ENCODE peak calls at places on chromosomes 7 and 10, in eight cellular contexts. Z is OCI-LY7, E is skeletal muscle cell, C is trophoblast cell, T is heart right ventricle, W is aorta, A is adrenal gland, B is dorsolateral prefrontal cortex. O is an unnamed sample.

GRCh38 chr10:102196893-102197292 is 29.2 kb upstream of the ELOVL3 start:
- DNase-seq in B (no peak), W (no peak), Z (no peak), A (no peak), C (no peak), E (no peak), T (no peak), O (no peak)

GRCh38 chr10:68684413-68684812 is 36.6 kb upstream of the CCAR1 start:
- DNase-seq in C (no peak), W (no peak), Z (no peak), E (no peak), B (no peak), T (no peak), A (no peak), O (no peak)

GRCh38 chr7:134565643-134566136 is 16.8 kb downstream of the AKR1B15 start:
- DNase-seq in W (no peak), B (no peak), T (no peak), E (peak; percentile 45), A (no peak), Z (no peak), C (peak; percentile 54), O (peak; percentile 60)

GRCh38 chr10:132132391-132132841 is 54.3 kb upstream of the DPYSL4 start:
- DNase-seq in A (no peak), W (peak; percentile 57), C (no peak), E (no peak), B (peak; percentile 54), T (peak; percentile 8), Z (no peak), O (no peak)

GRCh38 chr7:100826546-100827329 is 585 bp downstream of the EPHB4 start:
- DNase-seq in T (no peak), E (no peak), C (no peak), A (peak; percentile 48), W (no peak), B (no peak), Z (no peak), O (no peak)

GRCh38 chr7:6271091-6271658 is 1.2 kb downstream of the CYTH3 start:
- DNase-seq in E (no peak), C (no peak), T (peak; percentile 56), Z (no peak), W (peak; percentile 87), A (peak; percentile 37), B (peak; percentile 72), O (peak; percentile 52)

GRCh38 chr10:17685227-17685840 is 41.4 kb downstream of the STAM start:
- DNase-seq in T (no peak), C (no peak), A (no peak), B (no peak), W (no peak), E (no peak), Z (no peak), O (no peak)

GRCh38 chr7:16816820-16817219 is 12.0 kb upstream of the AGR2 start:
- DNase-seq in A (no peak), T (no peak), Z (no peak), C (no peak), E (no peak), W (no peak), B (no peak), O (no peak)

GRCh38 chr7:100818366-100818765 is 9.0 kb downstream of the EPHB4 start:
- DNase-seq in W (no peak), A (no peak), C (no peak), T (no peak), Z (no peak), E (no peak), B (no peak), O (no peak)

DNA sequence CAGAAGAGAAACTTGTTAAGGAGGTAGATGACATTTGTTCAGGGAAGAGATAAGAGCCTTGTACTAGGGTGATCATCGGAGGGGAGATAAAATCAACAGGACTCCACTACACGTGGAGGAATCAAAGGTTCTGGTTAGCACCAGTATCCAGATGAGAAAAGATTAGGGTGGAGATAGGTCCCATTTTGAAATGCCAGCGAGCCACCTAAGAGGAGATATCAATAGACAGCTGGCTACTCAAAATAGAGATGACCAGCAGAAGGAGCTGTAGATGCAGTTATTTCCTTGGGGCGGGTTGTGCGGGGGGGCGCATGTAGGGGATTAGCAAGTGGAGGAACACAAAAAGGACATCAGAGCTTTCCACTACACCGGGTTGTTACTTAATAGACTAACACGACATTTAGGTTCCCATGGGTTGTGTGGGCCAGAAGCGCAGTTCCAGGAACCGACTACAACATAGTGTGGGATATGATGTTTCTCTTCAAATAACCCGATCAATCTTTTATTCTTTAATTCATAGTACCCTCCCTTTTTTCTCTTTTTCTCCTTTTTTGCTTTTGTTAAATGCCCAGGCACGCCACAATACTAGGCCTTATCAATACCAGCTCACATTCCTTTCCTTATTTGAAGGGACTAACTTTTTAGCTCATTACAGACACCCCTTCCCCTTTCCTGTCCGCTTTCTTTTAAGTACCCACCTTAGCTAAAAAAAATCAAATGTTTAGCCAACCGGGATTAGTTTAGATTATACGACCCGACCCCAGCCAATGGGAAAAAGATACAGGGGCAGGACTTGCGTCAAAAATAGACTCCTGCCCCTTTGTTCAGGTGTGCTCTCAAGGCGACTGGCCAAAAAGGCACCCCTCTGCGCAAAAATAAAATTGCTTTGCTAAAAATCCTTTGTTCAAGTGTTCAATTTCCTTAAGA is 2.0 kb upstream of the KIF11 start:
- DNase-seq in A (peak; percentile 33), B (peak; percentile 19), C (no peak), E (no peak), T (peak; percentile 31), W (no peak), Z (peak; percentile 75), O (peak; percentile 85)
- H3K4me3 ChIP-seq in A (peak overlapping the region; percentile 64), B (peak overlapping the region; percentile 77), C (no peak overlapping the region), E (peak overlapping the region; percentile 81), T (no peak overlapping the region), W (no peak overlapping the region), Z (peak overlapping the region; percentile 96), O (peak overlapping the region; percentile 84)

GRCh38 chr10:127736915-127737562 is at the start of gene FOXI2:
- DNase-seq in B (no peak), C (no peak), W (no peak), T (no peak), Z (no peak), A (no peak), E (no peak), O (no peak)
- H3K4me3 ChIP-seq in B (peak within 1 kb of the TSS; percentile 52), C (peak within 1 kb of the TSS; percentile 10), W (no peak within 1 kb of the TSS), T (no peak within 1 kb of the TSS), Z (no peak within 1 kb of the TSS), A (no peak within 1 kb of the TSS), E (no peak within 1 kb of the TSS), O (no peak within 1 kb of the TSS)

GRCh38 chr7:1925973-1926907 is 256.2 kb downstream of the ELFN1 start:
- DNase-seq in B (no peak), C (no peak), E (no peak), T (no peak), W (no peak), Z (no peak), A (no peak), O (no peak)

GRCh38 chr7:1924185-1924817 is 254.2 kb downstream of the ELFN1 start:
- DNase-seq in Z (no peak), W (no peak), T (no peak), E (peak; percentile 67), A (no peak), B (no peak), C (no peak), O (peak; percentile 15)

GRCh38 chr7:1923409-1924053 is 253.5 kb downstream of the ELFN1 start:
- DNase-seq in Z (no peak), T (peak; percentile 9), A (no peak), W (no peak), C (no peak), B (no peak), E (no peak), O (no peak)

GRCh38 chr7:1926908-1927306 is 256.8 kb downstream of the ELFN1 start:
- DNase-seq in E (no peak), Z (peak; percentile 23), C (no peak), W (no peak), A (no peak), T (no peak), B (no peak), O (no peak)

GRCh38 chr7:1925349-1925748 is 255.3 kb downstream of the ELFN1 start:
- DNase-seq in W (no peak), T (peak; percentile 5), C (no peak), A (no peak), E (no peak), B (no peak), Z (no peak), O (no peak)
- H3K4me3 ChIP-seq in W (no peak overlapping the region), T (no peak overlapping the region), C (no peak overlapping the region), A (no peak overlapping the region), E (no peak overlapping the region), B (no peak overlapping the region), Z (no peak overlapping the region), O (no peak overlapping the region)

DNA sequence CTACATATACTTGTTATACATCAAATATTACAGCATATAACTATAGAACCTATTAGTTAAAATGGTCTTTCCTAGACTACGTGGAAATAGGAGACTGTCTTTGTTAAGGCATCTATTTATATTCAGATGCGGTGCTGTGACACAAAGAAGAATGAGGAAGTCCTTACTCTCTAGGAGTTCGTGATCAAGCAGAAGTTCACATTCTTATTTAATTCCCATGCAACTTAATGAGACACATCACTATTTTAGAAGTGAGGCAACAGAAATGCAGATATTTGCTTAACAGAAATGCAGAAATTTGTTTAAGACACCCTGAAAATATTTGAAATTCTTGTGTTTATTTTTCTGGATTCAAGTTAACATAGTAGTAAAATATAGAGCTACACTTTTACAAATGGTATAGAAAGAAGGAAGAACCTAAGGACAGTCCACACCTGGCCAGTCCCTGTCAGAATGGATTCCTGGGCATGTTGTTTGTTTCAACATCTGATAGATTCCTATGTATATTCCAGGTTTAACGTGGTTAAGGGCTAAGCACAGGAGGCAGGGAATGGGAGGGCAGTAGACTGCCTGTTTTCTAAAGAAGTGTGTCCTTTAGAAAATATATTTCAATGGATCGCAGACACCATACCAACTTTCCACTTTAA is 70.6 kb upstream of the NXPH1 start:
- DNase-seq in E (no peak), A (no peak), Z (no peak), W (no peak), T (no peak), C (no peak), B (no peak), O (no peak)
- H3K4me3 ChIP-seq in E (no peak overlapping the region), A (no peak overlapping the region), Z (no peak overlapping the region), W (no peak overlapping the region), T (no peak overlapping the region), C (no peak overlapping the region), B (no peak overlapping the region), O (no peak overlapping the region)

DNA sequence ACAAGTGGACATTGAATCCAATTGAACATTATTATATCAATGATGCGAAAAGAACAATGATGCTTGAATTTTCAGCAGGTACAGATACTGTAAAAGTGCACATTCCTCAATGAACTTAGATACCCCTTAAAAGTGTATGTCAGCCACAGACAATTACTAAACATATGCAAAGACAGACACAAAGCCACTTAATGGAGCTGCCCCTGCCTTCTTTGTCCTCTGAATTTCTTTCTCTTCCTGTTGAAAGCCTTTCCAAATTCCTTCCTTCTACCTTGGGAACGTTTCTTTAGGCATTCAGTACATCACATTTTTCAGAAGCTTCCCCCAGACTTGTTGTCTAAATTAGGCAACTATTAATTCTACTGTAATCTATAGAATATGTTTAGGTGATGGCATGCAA is 706.8 kb upstream of the MBL2 start:
- DNase-seq in Z (no peak), E (no peak), C (no peak), B (no peak), A (no peak), T (no peak), W (no peak), O (no peak)
- H3K4me3 ChIP-seq in Z (no peak overlapping the region), E (no peak overlapping the region), C (no peak overlapping the region), B (no peak overlapping the region), A (no peak overlapping the region), T (no peak overlapping the region), W (no peak overlapping the region), O (no peak overlapping the region)